ENCODE peak calls at places on chromosomes 6 and 20, in six cellular contexts. Y, V, X, U, L and W are unnamed samples.

GRCh38 chr6:152635949-152636674 is 1.1 kb downstream of the SYNE1 start:
- DNase-seq in Y (no peak), V (no peak), X (no peak), U (peak), L (peak), W (no peak)

GRCh38 chr6:135938588-135939215 is 87.2 kb downstream of the PDE7B start:
- DNase-seq in Y (peak), V (peak), X (no peak), U (no peak), L (no peak), W (no peak)

GRCh38 chr20:19915111-19915798 is 101.9 kb upstream of the NAA20 start:
- DNase-seq in Y (no peak), V (no peak), X (no peak), U (no peak), L (no peak), W (no peak)

GRCh38 chr20:2687514-2687913 is 5.1 kb upstream of the EBF4 start:
- DNase-seq in Y (no peak), V (no peak), X (no peak), U (no peak), L (no peak), W (no peak)

GRCh38 chr6:159163901-159164370 is 5.3 kb upstream of the FNDC1 start:
- DNase-seq in Y (no peak), V (peak), X (no peak), U (no peak), L (no peak), W (no peak)

GRCh38 chr6:167547751-167548150 is 222.9 kb downstream of the TTLL2 start:
- DNase-seq in Y (no peak), V (no peak), X (no peak), U (no peak), L (no peak), W (peak)

GRCh38 chr6:93293399-93294271 is 125.7 kb downstream of the EPHA7 start:
- DNase-seq in Y (no peak), V (no peak), X (no peak), U (no peak), L (no peak), W (no peak)

GRCh38 chr6:128600397-128600951 is 80.1 kb upstream of the PTPRK start:
- DNase-seq in Y (no peak), V (peak), X (no peak), U (no peak), L (no peak), W (peak)

GRCh38 chr20:48139262-48140041 is 354.2 kb upstream of the SULF2 start:
- DNase-seq in Y (no peak), V (peak), X (no peak), U (no peak), L (no peak), W (no peak)

GRCh38 chr6:157895585-157895984 is 72.5 kb downstream of the SNX9 start:
- DNase-seq in Y (no peak), V (no peak), X (no peak), U (no peak), L (no peak), W (no peak)

GRCh38 chr20:20946122-20946759 is 159.9 kb downstream of the LINC00237 start:
- DNase-seq in Y (no peak), V (no peak), X (no peak), U (no peak), L (no peak), W (no peak)

GRCh38 chr6:18488004-18488403 is 100.9 kb downstream of the RNF144B start:
- DNase-seq in Y (no peak), V (no peak), X (no peak), U (no peak), L (no peak), W (no peak)

GRCh38 chr6:106510090-106510970 is 119.0 kb downstream of the RTN4IP1 start:
- DNase-seq in Y (peak), V (peak), X (no peak), U (peak), L (peak), W (peak)

GRCh38 chr6:106513813-106514212 is 115.5 kb downstream of the RTN4IP1 start:
- DNase-seq in Y (no peak), V (no peak), X (no peak), U (no peak), L (no peak), W (no peak)

GRCh38 chr6:106512958-106513480 is 116.3 kb downstream of the RTN4IP1 start:
- DNase-seq in Y (peak), V (no peak), X (no peak), U (no peak), L (no peak), W (no peak)

GRCh38 chr6:106511274-106512047 is 117.8 kb downstream of the RTN4IP1 start:
- DNase-seq in Y (peak), V (no peak), X (no peak), U (peak), L (peak), W (peak)

GRCh38 chr6:106512048-106512957 is 117.0 kb downstream of the RTN4IP1 start:
- DNase-seq in Y (peak), V (no peak), X (peak), U (peak), L (peak), W (peak)
- TF ChIP-seq CTCF in Y (no peak), V (no peak), X (peak), U (peak), L (peak), W (peak)

DNA sequence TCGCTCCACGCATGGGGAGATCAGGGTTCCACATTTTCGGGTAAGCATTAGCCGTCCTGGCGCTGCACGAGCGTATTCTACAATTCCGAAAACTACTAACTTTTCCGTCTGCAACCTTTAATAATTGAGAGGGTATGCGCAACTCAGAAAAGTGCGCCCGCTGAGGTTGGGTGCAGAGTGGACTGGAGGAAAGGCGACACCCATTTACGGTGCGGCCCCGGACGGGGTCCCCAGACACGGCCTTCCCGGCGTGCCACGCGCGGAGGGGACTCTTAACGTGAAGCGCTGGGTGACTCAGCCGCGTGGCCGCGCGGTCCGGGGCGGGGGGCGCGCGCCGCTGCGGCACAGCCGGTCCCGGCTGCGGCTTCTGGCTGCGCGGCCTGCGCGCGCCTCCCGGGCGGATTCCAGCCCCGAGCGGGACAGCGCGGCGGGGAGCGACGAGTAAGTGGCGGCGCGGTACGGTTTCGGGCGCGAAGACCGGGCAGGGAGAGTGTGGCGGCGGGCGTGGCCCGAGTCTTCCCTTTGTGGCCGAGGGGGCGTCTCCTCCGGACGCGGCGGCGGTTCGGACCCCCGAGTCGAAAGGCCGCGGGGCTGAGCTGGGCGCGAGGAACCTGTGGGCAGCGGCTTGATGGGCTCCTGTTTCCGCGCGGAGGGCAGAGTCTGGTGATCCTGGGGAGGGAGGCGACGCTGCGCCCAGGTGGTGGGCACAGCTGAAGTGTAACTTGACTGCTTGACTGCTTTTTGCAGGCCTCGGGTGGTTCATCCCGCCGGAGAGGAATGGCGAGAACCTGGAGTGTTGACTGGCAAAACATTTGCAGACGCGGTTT is at the start of the genes KCTD20 and PXT1:
- DNase-seq in Y (peak), V (peak), X (peak), U (peak), L (peak), W (peak)
- TF ChIP-seq CTCF in Y (peak), V (no peak), X (no peak), U (no peak), L (no peak), W (no peak)

DNA sequence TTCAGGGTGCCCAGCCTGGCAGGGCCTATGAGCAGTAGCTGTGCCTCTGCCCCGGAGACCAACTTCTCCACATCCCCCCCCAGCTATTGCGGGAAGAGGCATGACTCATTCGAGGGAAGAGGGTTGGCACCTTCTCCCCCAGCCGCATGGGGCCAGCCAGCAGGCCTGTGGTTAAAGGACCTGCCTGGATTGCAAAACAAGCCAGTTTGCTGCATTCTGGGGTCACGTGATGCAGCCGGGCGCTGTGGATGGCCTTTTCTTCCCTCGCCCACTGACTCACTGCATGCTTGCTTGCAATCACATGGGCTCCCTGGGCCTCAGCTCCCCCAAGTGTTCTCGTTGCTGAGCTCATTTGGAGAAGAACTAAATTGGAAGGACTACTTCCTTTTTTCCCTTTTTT is 182.5 kb downstream of the MAFB start:
- DNase-seq in Y (peak), V (peak), X (no peak), U (no peak), L (peak), W (no peak)
- TF ChIP-seq CTCF in Y (peak), V (no peak), X (no peak), U (no peak), L (no peak), W (no peak)

GRCh38 chr6:46787871-46788270 is 5.3 kb upstream of the MEP1A start:
- DNase-seq in Y (no peak), V (no peak), X (no peak), U (no peak), L (no peak), W (no peak)

GRCh38 chr6:46792635-46793034 is 554 bp upstream of the MEP1A start:
- DNase-seq in Y (no peak), V (no peak), X (no peak), U (no peak), L (no peak), W (no peak)

GRCh38 chr6:46788791-46789190 is 4.4 kb upstream of the MEP1A start:
- DNase-seq in Y (no peak), V (no peak), X (no peak), U (no peak), L (no peak), W (no peak)

GRCh38 chr6:46789434-46790358 is 3.5 kb upstream of the MEP1A start:
- DNase-seq in Y (no peak), V (no peak), X (no peak), U (no peak), L (no peak), W (no peak)

DNA sequence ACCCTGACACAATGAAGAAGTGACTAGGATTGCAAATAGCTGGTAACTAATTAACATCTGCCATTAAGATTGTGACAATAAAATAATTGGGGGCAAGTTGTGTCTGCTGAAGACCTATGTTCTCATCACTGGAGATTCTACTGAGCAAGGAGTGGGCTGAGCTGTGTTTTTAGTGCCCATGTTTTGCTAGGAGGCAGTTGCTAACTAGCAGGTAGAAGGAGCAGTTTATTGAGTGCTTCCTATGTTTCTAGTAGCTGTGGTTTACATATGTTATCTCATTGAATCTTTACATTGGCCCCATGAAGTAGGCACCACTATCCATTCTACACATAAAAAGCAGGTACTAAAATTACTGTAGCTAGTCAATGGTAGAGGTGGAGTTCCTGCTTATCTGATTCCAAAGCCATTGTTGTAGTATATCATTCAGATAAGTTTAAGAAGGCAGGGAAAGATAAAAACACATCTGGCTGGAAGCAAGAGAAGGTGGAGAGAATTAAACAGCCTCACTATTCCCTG is 2.8 kb upstream of the MEP1A start:
- DNase-seq in Y (no peak), V (no peak), X (no peak), U (no peak), L (no peak), W (no peak)
- TF ChIP-seq CTCF in Y (no peak), V (no peak), X (no peak), U (no peak), L (no peak), W (no peak)

DNA sequence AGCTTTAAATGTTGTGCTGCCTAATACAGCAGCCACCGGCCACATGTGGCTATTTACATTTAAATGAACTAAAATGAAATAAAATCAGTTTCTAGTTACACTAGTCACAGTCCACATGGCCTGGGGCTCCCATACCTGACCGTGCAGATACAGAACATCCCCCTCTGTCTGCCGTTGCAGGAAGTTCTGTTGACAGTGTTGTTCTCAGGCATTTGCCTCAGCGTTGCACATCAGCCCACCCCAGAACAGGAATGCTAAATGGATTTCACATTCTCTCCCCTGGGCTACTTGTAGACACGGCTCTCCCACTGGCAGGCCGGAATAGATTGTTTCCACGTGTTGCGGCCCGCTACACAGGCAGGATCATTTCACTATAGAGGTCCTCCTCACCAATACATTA is 26.3 kb downstream of the JAG1 start:
- DNase-seq in Y (peak), V (no peak), X (no peak), U (peak), L (no peak), W (no peak)
- TF ChIP-seq CTCF in Y (peak), V (peak), X (no peak), U (peak), L (no peak), W (no peak)